ENCODE peak calls at places on chromosome 5, in nine cellular contexts. G, X, B, Q, C, F, P, N and W are unnamed samples.

GRCh38 chr5:126015244-126016054 is 407.8 kb upstream of the GRAMD2B start:
- DNase-seq in G (no peak), X (no peak), B (peak; percentile 67), Q (peak; percentile 82), C (no peak), F (no peak), P (no peak), N (no peak), W (no peak)

GRCh38 chr5:170552486-170553122 is 48.8 kb downstream of the KCNIP1 start:
- DNase-seq in G (peak; percentile 34), X (no peak), B (peak; percentile 60), Q (no peak), C (peak; percentile 71), F (peak; percentile 3), P (no peak), N (no peak), W (peak; percentile 7)

GRCh38 chr5:174571662-174572397 is 152.6 kb upstream of the MSX2 start:
- DNase-seq in G (peak; percentile 26), X (no peak), B (peak; percentile 58), Q (peak; percentile 85), C (peak; percentile 80), F (peak; percentile 19), P (no peak), N (no peak), W (peak; percentile 42)

GRCh38 chr5:130216306-130216705 is 312.0 kb downstream of the CHSY3 start:
- DNase-seq in G (no peak), X (no peak), B (no peak), Q (no peak), C (no peak), F (no peak), P (no peak), N (no peak), W (no peak)

GRCh38 chr5:56950626-56951130 is 1.2 kb downstream of the MIER3 start:
- DNase-seq in G (peak; percentile 66), X (peak; percentile 70), B (peak; percentile 76), Q (peak; percentile 62), C (peak; percentile 58), F (peak; percentile 45), P (peak; percentile 59), N (peak; percentile 36), W (peak; percentile 57)

GRCh38 chr5:135878156-135878620 is 17.5 kb downstream of the IL9 start:
- DNase-seq in G (no peak), X (no peak), B (no peak), Q (no peak), C (no peak), F (no peak), P (no peak), N (no peak), W (no peak)

GRCh38 chr5:14440598-14441401 is 140.8 kb upstream of the OTULINL start:
- DNase-seq in G (peak; percentile 64), X (no peak), B (peak; percentile 95), Q (no peak), C (no peak), F (peak; percentile 93), P (no peak), N (no peak), W (no peak)

GRCh38 chr5:16773990-16774389 is 157.2 kb upstream of the RETREG1 start:
- DNase-seq in G (peak; percentile 81), X (no peak), B (peak; percentile 64), Q (no peak), C (no peak), F (peak; percentile 46), P (no peak), N (no peak), W (no peak)

GRCh38 chr5:146533260-146533857 is 17.4 kb upstream of the GPR151 start:
- DNase-seq in G (peak; percentile 85), X (peak; percentile 89), B (peak; percentile 66), Q (peak; percentile 55), C (peak; percentile 81), F (peak; percentile 51), P (peak; percentile 35), N (peak; percentile 70), W (peak; percentile 82)

GRCh38 chr5:71456362-71456743 is 902 bp downstream of the BDP1 start:
- DNase-seq in G (no peak), X (peak; percentile 10), B (no peak), Q (no peak), C (no peak), F (no peak), P (no peak), N (no peak), W (no peak)

GRCh38 chr5:139835656-139836055 is 40.0 kb downstream of the PSD2 start:
- DNase-seq in G (no peak), X (no peak), B (no peak), Q (no peak), C (no peak), F (no peak), P (no peak), N (no peak), W (peak; percentile 31)

GRCh38 chr5:978693-979092 is 29.9 kb upstream of the NKD2 start:
- DNase-seq in G (no peak), X (no peak), B (no peak), Q (no peak), C (no peak), F (no peak), P (no peak), N (no peak), W (no peak)

GRCh38 chr5:89396262-89396975 is 513.4 kb upstream of the MEF2C start:
- DNase-seq in G (no peak), X (peak; percentile 64), B (peak; percentile 34), Q (no peak), C (no peak), F (no peak), P (peak; percentile 20), N (peak; percentile 70), W (no peak)

GRCh38 chr5:10503321-10503720 is 60.5 kb upstream of the ANKRD33B start:
- DNase-seq in G (peak; percentile 10), X (no peak), B (no peak), Q (no peak), C (no peak), F (no peak), P (no peak), N (no peak), W (no peak)

GRCh38 chr5:88690619-88691560 is 192.1 kb downstream of the MEF2C start:
- DNase-seq in G (peak; percentile 77), X (peak; percentile 77), B (peak; percentile 69), Q (peak; percentile 32), C (peak; percentile 76), F (peak; percentile 38), P (peak; percentile 66), N (peak; percentile 45), W (peak; percentile 63)

GRCh38 chr5:115480245-115480644 is 64.3 kb downstream of the FEM1C start:
- DNase-seq in G (no peak), X (no peak), B (no peak), Q (no peak), C (no peak), F (no peak), P (no peak), N (no peak), W (no peak)

GRCh38 chr5:156815988-156816599 is 34.0 kb upstream of the PPP1R2B start:
- DNase-seq in G (peak; percentile 45), X (peak; percentile 69), B (peak; percentile 1), Q (no peak), C (peak; percentile 47), F (peak; percentile 4), P (no peak), N (peak; percentile 13), W (peak; percentile 47)

GRCh38 chr5:59842999-59843398 is 50.5 kb downstream of the PDE4D start:
- DNase-seq in G (no peak), X (no peak), B (no peak), Q (no peak), C (no peak), F (no peak), P (no peak), N (no peak), W (no peak)

GRCh38 chr5:173668910-173669309 is 52.5 kb upstream of the BOD1 start:
- DNase-seq in G (no peak), X (no peak), B (no peak), Q (no peak), C (no peak), F (no peak), P (no peak), N (no peak), W (no peak)

GRCh38 chr5:40480392-40480791 is 199.3 kb upstream of the PTGER4 start:
- DNase-seq in G (no peak), X (no peak), B (no peak), Q (no peak), C (no peak), F (peak; percentile 25), P (no peak), N (no peak), W (no peak)

GRCh38 chr5:65185468-65185867 is 296.3 kb downstream of the ADAMTS6 start:
- DNase-seq in G (no peak), X (no peak), B (peak; percentile 54), Q (no peak), C (no peak), F (peak; percentile 47), P (no peak), N (no peak), W (no peak)

GRCh38 chr5:134432174-134432573 is 20.5 kb upstream of the CDKN2AIPNL start:
- DNase-seq in G (no peak), X (no peak), B (no peak), Q (no peak), C (no peak), F (no peak), P (no peak), N (no peak), W (no peak)

GRCh38 chr5:169097374-169097831 is 203.5 kb downstream of the SLIT3 start:
- DNase-seq in G (no peak), X (no peak), B (no peak), Q (no peak), C (no peak), F (no peak), P (no peak), N (no peak), W (no peak)
- TF ChIP-seq CTCF in G (no peak), X (no peak), B (no peak), Q (no peak), C (no peak), F (no peak), P (no peak), N (no peak), W (no peak)

DNA sequence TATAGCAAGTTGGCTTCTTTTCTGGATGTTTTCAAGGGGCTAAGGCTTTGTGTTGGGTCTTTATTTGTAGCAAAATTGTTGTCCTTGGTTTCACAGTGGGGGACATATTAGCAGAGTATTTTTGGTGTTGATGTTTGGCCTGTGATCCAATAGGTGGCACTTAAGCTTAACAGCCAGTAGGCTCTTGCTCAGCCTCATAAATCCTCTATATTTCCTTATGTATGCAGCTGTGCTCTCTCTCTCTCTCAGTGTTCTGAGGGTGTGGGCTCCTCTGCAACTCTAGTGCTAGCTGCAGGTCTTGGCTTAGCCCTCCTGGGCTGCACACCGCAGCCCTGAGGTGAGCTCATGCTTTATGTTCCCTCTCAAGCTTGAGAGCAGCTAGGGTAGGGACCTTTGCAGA is 195.0 kb upstream of the GHR start:
- DNase-seq in G (no peak), X (no peak), B (peak; percentile 47), Q (no peak), C (no peak), F (no peak), P (no peak), N (no peak), W (no peak)
- TF ChIP-seq CTCF in G (no peak), X (no peak), B (peak; percentile 26), Q (no peak), C (no peak), F (no peak), P (no peak), N (no peak), W (no peak)

GRCh38 chr5:169331292-169331852 is 30.4 kb upstream of the SLIT3 start:
- DNase-seq in G (no peak), X (no peak), B (peak; percentile 5), Q (no peak), C (no peak), F (no peak), P (no peak), N (no peak), W (peak; percentile 55)
- TF ChIP-seq CTCF in G (no peak), X (no peak), B (peak; percentile 1), Q (no peak), C (peak; percentile 23), F (peak; percentile 21), P (no peak), N (no peak), W (peak; percentile 42)

GRCh38 chr5:55226934-55227737 is at the start of gene MCIDAS:
- DNase-seq in G (peak; percentile 87), X (peak; percentile 84), B (peak; percentile 35), Q (peak; percentile 72), C (no peak), F (no peak), P (peak; percentile 66), N (no peak), W (peak; percentile 83)
- TF ChIP-seq CTCF in G (peak; percentile 41), X (peak; percentile 39), B (no peak), Q (no peak), C (no peak), F (no peak), P (peak; percentile 31), N (no peak), W (peak; percentile 64)